ENCODE peak calls at places on chromosomes 7 and 10, in eight cellular contexts. Q, Z, L, C, G, B, D and M are unnamed samples.

GRCh38 chr10:100739516-100740368 is 5.6 kb upstream of the PAX2 start:
- DNase-seq in Q (no peak), Z (no peak), L (no peak), C (no peak), G (peak; percentile 29), B (no peak), D (no peak), M (no peak)

GRCh38 chr7:138212314-138212713 is 136.1 kb downstream of the AKR1D1 start:
- DNase-seq in Q (no peak), Z (no peak), L (no peak), C (no peak), G (no peak), B (no peak), D (no peak), M (no peak)

GRCh38 chr7:151137841-151138540 is 29.5 kb downstream of the GBX1 start:
- DNase-seq in Q (no peak), Z (no peak), L (no peak), C (no peak), G (no peak), B (no peak), D (no peak), M (no peak)

GRCh38 chr7:73447121-73447520 is 13.5 kb downstream of the FZD9 start:
- DNase-seq in Q (no peak), Z (no peak), L (no peak), C (no peak), G (no peak), B (no peak), D (no peak), M (no peak)

GRCh38 chr7:27739301-27739913 is 555 bp upstream of the TAX1BP1 start:
- DNase-seq in Q (no peak), Z (no peak), L (no peak), C (no peak), G (no peak), B (peak; percentile 76), D (no peak), M (no peak)

GRCh38 chr10:71459513-71459912 is 62.8 kb downstream of the CDH23 start:
- DNase-seq in Q (no peak), Z (no peak), L (no peak), C (no peak), G (no peak), B (no peak), D (no peak), M (no peak)

GRCh38 chr10:118840071-118840775 is 85.5 kb upstream of the CACUL1 start:
- DNase-seq in Q (peak; percentile 43), Z (peak; percentile 93), L (no peak), C (no peak), G (no peak), B (peak; percentile 83), D (no peak), M (no peak)

GRCh38 chr7:20220824-20221547 is 3.8 kb upstream of the MACC1 start:
- DNase-seq in Q (no peak), Z (no peak), L (no peak), C (no peak), G (no peak), B (peak; percentile 78), D (no peak), M (no peak)

GRCh38 chr10:101829561-101830315 is 11.5 kb upstream of the OGA start:
- DNase-seq in Q (peak; percentile 65), Z (peak; percentile 78), L (no peak), C (no peak), G (no peak), B (no peak), D (peak; percentile 63), M (no peak)

GRCh38 chr10:123287594-123288247 is 133.5 kb downstream of the BUB3 start:
- DNase-seq in Q (no peak), Z (peak; percentile 97), L (no peak), C (no peak), G (peak; percentile 65), B (peak; percentile 56), D (no peak), M (no peak)

GRCh38 chr7:111825046-111825445 is 262.8 kb upstream of the IMMP2L start:
- DNase-seq in Q (no peak), Z (no peak), L (no peak), C (no peak), G (no peak), B (no peak), D (no peak), M (no peak)

GRCh38 chr7:129298268-129298893 is 73.6 kb downstream of the AHCYL2 start:
- DNase-seq in Q (peak; percentile 39), Z (peak; percentile 43), L (no peak), C (peak; percentile 25), G (peak; percentile 49), B (peak; percentile 26), D (peak; percentile 12), M (no peak)